ENCODE peak calls at places on chromosomes 16 and 17, in five cellular contexts. One of them, this sample, is unnamed.

GRCh38 chr16:14202697-14203096 is 131.6 kb downstream of the MRTFB start:
- DNase-seq in Peyer's patch: no peak
- DNase-seq in mesendoderm: peak; percentile 31
- DNase-seq in CD4-positive, CD25-positive, alpha-beta regulatory T cell: no peak
- DNase-seq in PC-3: peak; percentile 19
- DNase-seq in this sample: peak; percentile 71

GRCh38 chr17:3755335-3756030 is 31.8 kb downstream of the HASPIN start:
- DNase-seq in Peyer's patch: no peak
- DNase-seq in mesendoderm: no peak
- DNase-seq in CD4-positive, CD25-positive, alpha-beta regulatory T cell: no peak
- DNase-seq in PC-3: no peak
- DNase-seq in this sample: no peak

GRCh38 chr17:19348806-19349205 is 13.7 kb downstream of the B9D1 start:
- DNase-seq in Peyer's patch: no peak
- DNase-seq in mesendoderm: no peak
- DNase-seq in CD4-positive, CD25-positive, alpha-beta regulatory T cell: no peak
- DNase-seq in PC-3: no peak
- DNase-seq in this sample: no peak

GRCh38 chr16:87822571-87822970 is 46.7 kb downstream of the SLC7A5 start:
- DNase-seq in Peyer's patch: no peak
- DNase-seq in mesendoderm: peak; percentile 78
- DNase-seq in CD4-positive, CD25-positive, alpha-beta regulatory T cell: no peak
- DNase-seq in PC-3: no peak
- DNase-seq in this sample: no peak

GRCh38 chr16:28001184-28001583 is 62.3 kb downstream of the GSG1L start:
- DNase-seq in Peyer's patch: no peak
- DNase-seq in mesendoderm: no peak
- DNase-seq in CD4-positive, CD25-positive, alpha-beta regulatory T cell: no peak
- DNase-seq in PC-3: no peak
- DNase-seq in this sample: no peak

GRCh38 chr17:72661093-72661944 is 431.2 kb downstream of the SLC39A11 start:
- DNase-seq in Peyer's patch: no peak
- DNase-seq in mesendoderm: peak; percentile 82
- DNase-seq in CD4-positive, CD25-positive, alpha-beta regulatory T cell: no peak
- DNase-seq in PC-3: peak; percentile 91
- DNase-seq in this sample: peak; percentile 45

GRCh38 chr16:52293209-52293608 is 253.7 kb downstream of the TOX3 start:
- DNase-seq in Peyer's patch: no peak
- DNase-seq in mesendoderm: no peak
- DNase-seq in CD4-positive, CD25-positive, alpha-beta regulatory T cell: no peak
- DNase-seq in PC-3: no peak
- DNase-seq in this sample: peak; percentile 25

GRCh38 chr17:72927146-72927545 is 165.3 kb downstream of the SLC39A11 start:
- DNase-seq in Peyer's patch: no peak
- DNase-seq in mesendoderm: no peak
- DNase-seq in CD4-positive, CD25-positive, alpha-beta regulatory T cell: no peak
- DNase-seq in PC-3: no peak
- DNase-seq in this sample: no peak

GRCh38 chr16:66367968-66368891 is 1.7 kb downstream of the CDH5 start:
- DNase-seq in Peyer's patch: no peak
- DNase-seq in mesendoderm: no peak
- DNase-seq in CD4-positive, CD25-positive, alpha-beta regulatory T cell: no peak
- DNase-seq in PC-3: no peak
- DNase-seq in this sample: no peak

GRCh38 chr17:58235821-58236220 is 2.6 kb upstream of the LPO start:
- DNase-seq in Peyer's patch: no peak
- DNase-seq in mesendoderm: no peak
- DNase-seq in CD4-positive, CD25-positive, alpha-beta regulatory T cell: no peak
- DNase-seq in PC-3: no peak
- DNase-seq in this sample: no peak

GRCh38 chr16:26530584-26531289 is 536.0 kb upstream of the C16orf82 start:
- DNase-seq in Peyer's patch: no peak
- DNase-seq in mesendoderm: peak; percentile 10
- DNase-seq in CD4-positive, CD25-positive, alpha-beta regulatory T cell: no peak
- DNase-seq in PC-3: no peak
- DNase-seq in this sample: no peak

GRCh38 chr16:49701867-49702494 is 153.9 kb downstream of the ZNF423 start:
- DNase-seq in Peyer's patch: no peak
- DNase-seq in mesendoderm: peak; percentile 80
- DNase-seq in CD4-positive, CD25-positive, alpha-beta regulatory T cell: no peak
- DNase-seq in PC-3: no peak
- DNase-seq in this sample: no peak

GRCh38 chr17:19928299-19928698 is 49.3 kb downstream of the AKAP10 start:
- DNase-seq in Peyer's patch: no peak
- DNase-seq in mesendoderm: no peak
- DNase-seq in CD4-positive, CD25-positive, alpha-beta regulatory T cell: no peak
- DNase-seq in PC-3: no peak
- DNase-seq in this sample: no peak

GRCh38 chr17:81712468-81713003 is 452 bp downstream of the SLC25A10 start:
- DNase-seq in Peyer's patch: peak; percentile 75
- DNase-seq in mesendoderm: peak; percentile 48
- DNase-seq in CD4-positive, CD25-positive, alpha-beta regulatory T cell: no peak
- DNase-seq in PC-3: peak; percentile 25
- DNase-seq in this sample: peak; percentile 55

DNA sequence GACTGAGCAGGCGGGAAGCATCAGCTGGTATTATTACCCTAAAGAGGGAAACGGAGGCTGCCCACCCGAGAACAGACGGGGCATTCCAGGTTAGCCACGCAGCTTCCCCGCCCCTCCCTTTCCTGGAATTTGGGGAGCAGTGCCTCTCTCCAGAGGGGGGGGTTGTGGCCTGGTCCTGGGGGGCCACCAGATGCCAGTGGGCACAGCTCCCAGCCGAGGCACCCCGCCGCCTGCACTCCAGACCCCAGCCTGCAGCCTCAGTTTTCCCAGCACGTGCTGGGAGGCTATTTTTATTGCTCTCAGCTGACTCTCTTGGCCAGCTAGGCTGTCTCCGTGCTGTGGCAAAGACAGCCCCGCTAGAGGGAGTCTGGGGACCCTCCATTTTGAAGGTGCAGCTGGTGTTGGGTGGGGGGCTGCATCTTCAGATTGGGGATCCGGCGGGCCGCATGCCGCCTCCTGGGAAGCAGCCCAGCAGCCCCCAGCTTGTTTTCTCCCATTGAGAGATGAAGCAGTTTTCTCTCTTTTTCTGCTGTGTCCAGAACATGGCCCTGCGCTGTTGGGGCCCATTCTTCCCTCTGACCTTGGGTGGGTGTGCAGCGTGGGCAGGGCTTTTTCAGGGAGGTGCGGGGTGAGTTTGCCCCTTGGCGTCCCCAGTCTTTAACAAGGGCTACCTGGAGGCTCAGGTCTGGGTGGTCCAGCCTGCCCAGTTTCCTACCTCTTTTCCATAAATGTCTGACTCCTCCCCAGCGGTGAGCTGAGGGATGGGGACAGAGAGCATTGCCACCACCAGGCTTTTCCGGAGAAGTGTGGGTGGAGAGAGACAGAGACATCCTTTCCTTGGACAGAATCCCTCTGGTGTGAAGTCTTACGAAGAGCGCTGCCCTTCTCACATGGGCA is 62.5 kb upstream of the GSE1 start:
- DNase-seq in Peyer's patch: no peak
- DNase-seq in mesendoderm: no peak
- DNase-seq in CD4-positive, CD25-positive, alpha-beta regulatory T cell: no peak
- DNase-seq in PC-3: no peak
- DNase-seq in this sample: no peak
- H3K27ac ChIP-seq in Peyer's patch: no peak overlapping the region
- H3K27ac ChIP-seq in mesendoderm: no peak overlapping the region
- H3K27ac ChIP-seq in CD4-positive, CD25-positive, alpha-beta regulatory T cell: no peak overlapping the region
- H3K27ac ChIP-seq in PC-3: no peak overlapping the region
- H3K27ac ChIP-seq in this sample: no peak overlapping the region

GRCh38 chr17:63837962-63838585 is 4.4 kb downstream of the SMARCD2 start:
- DNase-seq in Peyer's patch: no peak
- DNase-seq in mesendoderm: no peak
- DNase-seq in CD4-positive, CD25-positive, alpha-beta regulatory T cell: no peak
- DNase-seq in PC-3: no peak
- DNase-seq in this sample: no peak

GRCh38 chr17:63837480-63837879 is 5.0 kb downstream of the SMARCD2 start:
- DNase-seq in Peyer's patch: no peak
- DNase-seq in mesendoderm: no peak
- DNase-seq in CD4-positive, CD25-positive, alpha-beta regulatory T cell: no peak
- DNase-seq in PC-3: no peak
- DNase-seq in this sample: no peak

GRCh38 chr17:63836811-63837210 is 5.7 kb downstream of the SMARCD2 start:
- DNase-seq in Peyer's patch: no peak
- DNase-seq in mesendoderm: no peak
- DNase-seq in CD4-positive, CD25-positive, alpha-beta regulatory T cell: no peak
- DNase-seq in PC-3: no peak
- DNase-seq in this sample: no peak

GRCh38 chr17:63840591-63841349 is 1.7 kb downstream of the SMARCD2 start:
- DNase-seq in Peyer's patch: no peak
- DNase-seq in mesendoderm: no peak
- DNase-seq in CD4-positive, CD25-positive, alpha-beta regulatory T cell: no peak
- DNase-seq in PC-3: no peak
- DNase-seq in this sample: no peak

GRCh38 chr17:63838586-63839184 is 3.8 kb downstream of the SMARCD2 start:
- DNase-seq in Peyer's patch: peak; percentile 68
- DNase-seq in mesendoderm: peak; percentile 35
- DNase-seq in CD4-positive, CD25-positive, alpha-beta regulatory T cell: no peak
- DNase-seq in PC-3: peak; percentile 75
- DNase-seq in this sample: no peak
- H3K27ac ChIP-seq in Peyer's patch: peak overlapping the region; percentile 92
- H3K27ac ChIP-seq in mesendoderm: no peak overlapping the region
- H3K27ac ChIP-seq in CD4-positive, CD25-positive, alpha-beta regulatory T cell: peak overlapping the region; percentile 67
- H3K27ac ChIP-seq in PC-3: no peak overlapping the region
- H3K27ac ChIP-seq in this sample: peak overlapping the region; percentile 59

GRCh38 chr17:27888072-27888471 is 5.1 kb downstream of the LYRM9 start:
- DNase-seq in Peyer's patch: no peak
- DNase-seq in mesendoderm: no peak
- DNase-seq in CD4-positive, CD25-positive, alpha-beta regulatory T cell: no peak
- DNase-seq in PC-3: no peak
- DNase-seq in this sample: no peak
- H3K27ac ChIP-seq in Peyer's patch: no peak overlapping the region
- H3K27ac ChIP-seq in mesendoderm: no peak overlapping the region
- H3K27ac ChIP-seq in CD4-positive, CD25-positive, alpha-beta regulatory T cell: no peak overlapping the region
- H3K27ac ChIP-seq in PC-3: no peak overlapping the region
- H3K27ac ChIP-seq in this sample: no peak overlapping the region

GRCh38 chr17:48960834-48961515 is 7.4 kb downstream of the GIP start:
- DNase-seq in Peyer's patch: no peak
- DNase-seq in mesendoderm: peak; percentile 46
- DNase-seq in CD4-positive, CD25-positive, alpha-beta regulatory T cell: no peak
- DNase-seq in PC-3: no peak
- DNase-seq in this sample: no peak
- H3K27ac ChIP-seq in Peyer's patch: no peak overlapping the region
- H3K27ac ChIP-seq in mesendoderm: no peak overlapping the region
- H3K27ac ChIP-seq in CD4-positive, CD25-positive, alpha-beta regulatory T cell: no peak overlapping the region
- H3K27ac ChIP-seq in PC-3: no peak overlapping the region
- H3K27ac ChIP-seq in this sample: no peak overlapping the region

DNA sequence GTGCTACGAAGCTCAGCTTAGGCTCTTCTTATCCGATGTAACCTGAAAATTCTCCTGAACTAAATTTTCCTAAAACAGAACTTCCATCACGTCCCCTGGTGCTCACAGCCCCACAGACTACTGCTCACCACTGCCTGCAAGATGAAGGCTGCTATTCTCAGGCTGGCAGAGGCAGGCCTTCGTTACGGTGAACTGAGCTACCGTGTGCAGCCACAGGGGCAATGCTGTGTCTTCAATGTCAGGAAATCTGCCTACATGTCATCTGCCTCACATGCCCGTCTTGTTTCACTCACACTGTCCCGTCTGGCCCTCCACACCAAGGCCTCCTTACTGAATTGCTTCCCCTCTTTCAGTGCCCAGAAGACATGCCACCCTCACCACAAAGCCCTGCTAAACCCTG is 15.9 kb downstream of the EMC8 start:
- DNase-seq in Peyer's patch: no peak
- DNase-seq in mesendoderm: no peak
- DNase-seq in CD4-positive, CD25-positive, alpha-beta regulatory T cell: no peak
- DNase-seq in PC-3: no peak
- DNase-seq in this sample: no peak
- H3K27ac ChIP-seq in Peyer's patch: no peak overlapping the region
- H3K27ac ChIP-seq in mesendoderm: no peak overlapping the region
- H3K27ac ChIP-seq in CD4-positive, CD25-positive, alpha-beta regulatory T cell: no peak overlapping the region
- H3K27ac ChIP-seq in PC-3: no peak overlapping the region
- H3K27ac ChIP-seq in this sample: no peak overlapping the region

DNA sequence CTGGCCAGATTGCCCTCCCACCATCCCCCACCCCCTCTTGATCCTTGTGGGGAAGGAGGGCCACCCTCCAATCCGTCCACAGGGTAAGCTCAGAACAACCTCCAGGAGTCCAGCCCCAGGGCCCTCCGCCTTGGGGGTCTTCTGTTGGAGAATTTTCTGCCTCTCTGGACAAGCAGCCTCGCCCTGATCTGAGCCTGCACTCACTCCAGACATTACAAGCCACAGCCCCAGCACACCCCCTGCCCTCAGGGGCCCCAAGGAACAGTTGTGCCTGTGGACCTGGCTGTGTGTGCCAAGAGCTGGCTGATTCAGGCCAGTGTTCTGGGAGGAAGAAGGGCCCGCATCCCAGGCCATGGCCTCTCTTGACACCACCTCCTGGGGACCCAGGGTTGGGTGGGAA is 466 bp upstream of the ARHGAP27 start:
- DNase-seq in Peyer's patch: no peak
- DNase-seq in mesendoderm: no peak
- DNase-seq in CD4-positive, CD25-positive, alpha-beta regulatory T cell: no peak
- DNase-seq in PC-3: peak; percentile 21
- DNase-seq in this sample: no peak
- H3K27ac ChIP-seq in Peyer's patch: peak overlapping the region; percentile 68
- H3K27ac ChIP-seq in mesendoderm: no peak overlapping the region
- H3K27ac ChIP-seq in CD4-positive, CD25-positive, alpha-beta regulatory T cell: peak overlapping the region; percentile 14
- H3K27ac ChIP-seq in PC-3: peak overlapping the region; percentile 10
- H3K27ac ChIP-seq in this sample: no peak overlapping the region

GRCh38 chr17:31510273-31511175 is 119.0 kb downstream of the RAB11FIP4 start:
- DNase-seq in Peyer's patch: no peak
- DNase-seq in mesendoderm: no peak
- DNase-seq in CD4-positive, CD25-positive, alpha-beta regulatory T cell: no peak
- DNase-seq in PC-3: no peak
- DNase-seq in this sample: no peak
- H3K27ac ChIP-seq in Peyer's patch: no peak overlapping the region
- H3K27ac ChIP-seq in mesendoderm: no peak overlapping the region
- H3K27ac ChIP-seq in CD4-positive, CD25-positive, alpha-beta regulatory T cell: peak overlapping the region; percentile 86
- H3K27ac ChIP-seq in PC-3: no peak overlapping the region
- H3K27ac ChIP-seq in this sample: peak overlapping the region; percentile 75

GRCh38 chr17:7263071-7263800 is 958 bp upstream of the CLDN7 start:
- DNase-seq in Peyer's patch: peak; percentile 92
- DNase-seq in mesendoderm: peak; percentile 93
- DNase-seq in CD4-positive, CD25-positive, alpha-beta regulatory T cell: no peak
- DNase-seq in PC-3: peak; percentile 69
- DNase-seq in this sample: peak; percentile 97
- H3K27ac ChIP-seq in Peyer's patch: peak overlapping the region; percentile 99
- H3K27ac ChIP-seq in mesendoderm: peak overlapping the region; percentile 24
- H3K27ac ChIP-seq in CD4-positive, CD25-positive, alpha-beta regulatory T cell: no peak overlapping the region
- H3K27ac ChIP-seq in PC-3: peak overlapping the region; percentile 93
- H3K27ac ChIP-seq in this sample: peak overlapping the region; percentile 95

This sample was measured in small intestine.